ENCODE peak calls at places on chromosomes 5 and 9, in six cellular contexts. One of them, this sample, is unnamed.

GRCh38 chr5:77143998-77144836 is 57.1 kb upstream of the ZBED3 start:
- DNase-seq in cardiac fibroblast: peak; percentile 86
- DNase-seq in astrocyte of the cerebellum: peak; percentile 65
- DNase-seq in upper lobe of right lung: peak; percentile 79
- DNase-seq in lower leg skin: peak; percentile 93
- DNase-seq in ovary: peak; percentile 71
- DNase-seq in this sample: no peak

GRCh38 chr5:160961761-160962160 is 109.8 kb upstream of the ATP10B start:
- DNase-seq in upper lobe of right lung: no peak
- DNase-seq in ovary: no peak
- DNase-seq in lower leg skin: no peak
- DNase-seq in astrocyte of the cerebellum: no peak
- DNase-seq in cardiac fibroblast: no peak
- DNase-seq in this sample: no peak

GRCh38 chr9:77460938-77461337 is 187.2 kb downstream of the GNA14 start:
- DNase-seq in astrocyte of the cerebellum: no peak
- DNase-seq in upper lobe of right lung: no peak
- DNase-seq in cardiac fibroblast: no peak
- DNase-seq in lower leg skin: no peak
- DNase-seq in ovary: no peak
- DNase-seq in this sample: no peak

GRCh38 chr5:56415356-56415765 is 182.2 kb upstream of the ANKRD55 start:
- DNase-seq in ovary: no peak
- DNase-seq in lower leg skin: no peak
- DNase-seq in cardiac fibroblast: peak; percentile 67
- DNase-seq in astrocyte of the cerebellum: no peak
- DNase-seq in upper lobe of right lung: no peak
- DNase-seq in this sample: no peak

GRCh38 chr9:121838757-121839669 is 187.6 kb downstream of the DAB2IP start:
- DNase-seq in lower leg skin: peak; percentile 78
- DNase-seq in upper lobe of right lung: peak; percentile 34
- DNase-seq in ovary: no peak
- DNase-seq in astrocyte of the cerebellum: no peak
- DNase-seq in cardiac fibroblast: no peak
- DNase-seq in this sample: peak; percentile 56

GRCh38 chr5:62569466-62569865 is 9.2 kb upstream of the LRRC70 start:
- DNase-seq in upper lobe of right lung: no peak
- DNase-seq in lower leg skin: no peak
- DNase-seq in astrocyte of the cerebellum: no peak
- DNase-seq in ovary: no peak
- DNase-seq in cardiac fibroblast: peak; percentile 47
- DNase-seq in this sample: no peak

GRCh38 chr5:148620696-148621095 is 33.6 kb downstream of the HTR4 start:
- DNase-seq in ovary: no peak
- DNase-seq in lower leg skin: no peak
- DNase-seq in cardiac fibroblast: no peak
- DNase-seq in astrocyte of the cerebellum: no peak
- DNase-seq in upper lobe of right lung: no peak
- DNase-seq in this sample: no peak

GRCh38 chr9:68781866-68782265 is 76.8 kb downstream of the PIP5K1B start:
- DNase-seq in lower leg skin: no peak
- DNase-seq in cardiac fibroblast: no peak
- DNase-seq in upper lobe of right lung: no peak
- DNase-seq in astrocyte of the cerebellum: no peak
- DNase-seq in ovary: no peak
- DNase-seq in this sample: no peak

GRCh38 chr5:93735378-93735777 is 6.0 kb downstream of the POU5F2 start:
- DNase-seq in ovary: no peak
- DNase-seq in astrocyte of the cerebellum: peak; percentile 20
- DNase-seq in cardiac fibroblast: peak; percentile 59
- DNase-seq in upper lobe of right lung: no peak
- DNase-seq in lower leg skin: no peak
- DNase-seq in this sample: no peak

GRCh38 chr9:135992486-135993408 is 31.6 kb upstream of the UBAC1 start:
- DNase-seq in upper lobe of right lung: peak; percentile 90
- DNase-seq in lower leg skin: peak; percentile 95
- DNase-seq in astrocyte of the cerebellum: peak; percentile 27
- DNase-seq in ovary: peak; percentile 87
- DNase-seq in cardiac fibroblast: peak; percentile 75
- DNase-seq in this sample: peak; percentile 89

GRCh38 chr9:134928796-134929559 is 11.3 kb upstream of the FCN1 start:
- DNase-seq in cardiac fibroblast: no peak
- DNase-seq in astrocyte of the cerebellum: no peak
- DNase-seq in upper lobe of right lung: peak; percentile 74
- DNase-seq in lower leg skin: no peak
- DNase-seq in ovary: no peak
- DNase-seq in this sample: no peak

GRCh38 chr5:61598140-61598539 is 266.1 kb downstream of the ZSWIM6 start:
- DNase-seq in upper lobe of right lung: no peak
- DNase-seq in lower leg skin: no peak
- DNase-seq in cardiac fibroblast: no peak
- DNase-seq in astrocyte of the cerebellum: no peak
- DNase-seq in ovary: no peak
- DNase-seq in this sample: no peak

GRCh38 chr5:149063901-149064478 is 1.1 kb upstream of the SH3TC2 start:
- DNase-seq in cardiac fibroblast: no peak
- DNase-seq in ovary: no peak
- DNase-seq in astrocyte of the cerebellum: no peak
- DNase-seq in upper lobe of right lung: no peak
- DNase-seq in lower leg skin: no peak
- DNase-seq in this sample: no peak

GRCh38 chr9:136370687-136371530 is 2.6 kb downstream of the CARD9 start:
- DNase-seq in cardiac fibroblast: peak; percentile 53
- DNase-seq in ovary: no peak
- DNase-seq in lower leg skin: no peak
- DNase-seq in astrocyte of the cerebellum: no peak
- DNase-seq in upper lobe of right lung: no peak
- DNase-seq in this sample: no peak

GRCh38 chr9:14395300-14396082 is 81.5 kb upstream of the NFIB start:
- DNase-seq in ovary: peak; percentile 47
- DNase-seq in astrocyte of the cerebellum: no peak
- DNase-seq in cardiac fibroblast: no peak
- DNase-seq in upper lobe of right lung: no peak
- DNase-seq in lower leg skin: no peak
- DNase-seq in this sample: no peak

GRCh38 chr5:74870299-74871067 is 4.3 kb upstream of the FAM169A start:
- DNase-seq in ovary: no peak
- DNase-seq in lower leg skin: no peak
- DNase-seq in cardiac fibroblast: no peak
- DNase-seq in upper lobe of right lung: no peak
- DNase-seq in astrocyte of the cerebellum: no peak
- DNase-seq in this sample: no peak

GRCh38 chr9:125558453-125559084 is 148.4 kb downstream of the MAPKAP1 start:
- DNase-seq in ovary: peak; percentile 54
- DNase-seq in cardiac fibroblast: peak; percentile 88
- DNase-seq in lower leg skin: no peak
- DNase-seq in astrocyte of the cerebellum: peak; percentile 71
- DNase-seq in upper lobe of right lung: no peak
- DNase-seq in this sample: no peak

GRCh38 chr9:134347996-134348395 is 21.7 kb downstream of the RXRA start:
- DNase-seq in cardiac fibroblast: no peak
- DNase-seq in upper lobe of right lung: no peak
- DNase-seq in astrocyte of the cerebellum: no peak
- DNase-seq in lower leg skin: no peak
- DNase-seq in ovary: no peak
- DNase-seq in this sample: no peak

GRCh38 chr9:88772602-88773001 is 218.7 kb upstream of the S1PR3 start:
- DNase-seq in lower leg skin: no peak
- DNase-seq in astrocyte of the cerebellum: no peak
- DNase-seq in upper lobe of right lung: no peak
- DNase-seq in cardiac fibroblast: peak; percentile 75
- DNase-seq in ovary: no peak
- DNase-seq in this sample: no peak

GRCh38 chr9:109977521-109977920 is 197.5 kb downstream of the PALM2AKAP2 start:
- DNase-seq in upper lobe of right lung: no peak
- DNase-seq in cardiac fibroblast: no peak
- DNase-seq in ovary: no peak
- DNase-seq in lower leg skin: no peak
- DNase-seq in astrocyte of the cerebellum: no peak
- DNase-seq in this sample: no peak

GRCh38 chr5:56607551-56607950 is 207.8 kb upstream of the MAP3K1 start:
- DNase-seq in cardiac fibroblast: peak; percentile 25
- DNase-seq in astrocyte of the cerebellum: peak; percentile 47
- DNase-seq in lower leg skin: no peak
- DNase-seq in upper lobe of right lung: no peak
- DNase-seq in ovary: no peak
- DNase-seq in this sample: no peak

GRCh38 chr5:141359790-141360426 is at the start of gene PCDHGB2:
- DNase-seq in lower leg skin: no peak
- DNase-seq in ovary: no peak
- DNase-seq in upper lobe of right lung: no peak
- DNase-seq in astrocyte of the cerebellum: no peak
- DNase-seq in cardiac fibroblast: peak; percentile 70
- DNase-seq in this sample: no peak

GRCh38 chr5:20109326-20109725 is 121.3 kb upstream of the CDH18 start:
- DNase-seq in astrocyte of the cerebellum: no peak
- DNase-seq in upper lobe of right lung: no peak
- DNase-seq in lower leg skin: no peak
- DNase-seq in ovary: no peak
- DNase-seq in cardiac fibroblast: no peak
- DNase-seq in this sample: no peak

GRCh38 chr9:3708751-3709150 is 182.9 kb upstream of the RFX3 start:
- DNase-seq in astrocyte of the cerebellum: peak; percentile 49
- DNase-seq in upper lobe of right lung: no peak
- DNase-seq in ovary: no peak
- DNase-seq in cardiac fibroblast: peak; percentile 59
- DNase-seq in lower leg skin: no peak
- DNase-seq in this sample: no peak

GRCh38 chr5:1314564-1314982 is 19.7 kb upstream of the TERT start:
- DNase-seq in astrocyte of the cerebellum: no peak
- DNase-seq in lower leg skin: peak; percentile 72
- DNase-seq in ovary: no peak
- DNase-seq in upper lobe of right lung: peak; percentile 56
- DNase-seq in cardiac fibroblast: no peak
- DNase-seq in this sample: no peak
- H3K4me3 ChIP-seq in astrocyte of the cerebellum: no peak overlapping the region
- H3K4me3 ChIP-seq in lower leg skin: no peak overlapping the region
- H3K4me3 ChIP-seq in ovary: no peak overlapping the region
- H3K4me3 ChIP-seq in upper lobe of right lung: no peak overlapping the region
- H3K4me3 ChIP-seq in cardiac fibroblast: no peak overlapping the region
- H3K4me3 ChIP-seq in this sample: no peak overlapping the region

DNA sequence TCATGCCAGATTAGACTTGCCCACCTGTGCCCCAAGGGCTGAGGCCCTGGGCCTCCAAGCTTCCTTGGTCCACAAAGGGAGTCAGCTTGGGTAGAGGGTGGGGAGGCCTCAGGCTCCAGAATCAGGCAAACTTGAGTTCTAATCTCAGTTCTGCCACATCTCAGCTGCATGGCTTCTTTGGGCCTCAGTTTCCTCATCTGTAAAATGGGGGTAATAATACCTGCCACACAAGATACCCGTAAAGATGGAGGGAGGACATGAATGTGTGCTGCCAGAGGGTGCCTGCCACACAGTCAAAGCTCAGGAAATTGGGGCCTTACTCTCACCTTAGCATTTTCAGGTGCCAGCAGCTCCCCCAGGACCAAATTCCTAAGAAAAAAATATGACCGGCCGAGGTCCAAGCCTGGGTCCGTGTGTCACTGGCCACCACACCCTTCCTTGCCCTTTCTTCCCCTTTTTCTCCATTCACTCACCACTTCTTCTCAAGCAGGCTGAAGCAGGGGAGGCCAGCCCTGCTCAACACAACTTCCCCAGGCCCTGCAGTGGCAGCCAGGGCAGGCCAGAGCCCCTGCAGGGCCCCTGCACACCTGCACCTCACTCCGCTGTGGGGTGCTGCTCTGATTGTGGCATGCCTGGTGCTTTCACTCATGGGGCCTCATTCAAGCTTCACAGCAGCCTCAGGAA is 3.8 kb downstream of the RGS14 start:
- DNase-seq in ovary: no peak
- DNase-seq in astrocyte of the cerebellum: no peak
- DNase-seq in cardiac fibroblast: no peak
- DNase-seq in upper lobe of right lung: no peak
- DNase-seq in lower leg skin: no peak
- DNase-seq in this sample: no peak
- TF ChIP-seq CTCF in ovary: no peak
- TF ChIP-seq CTCF in astrocyte of the cerebellum: no peak
- TF ChIP-seq CTCF in cardiac fibroblast: no peak
- TF ChIP-seq CTCF in upper lobe of right lung: no peak
- TF ChIP-seq CTCF in lower leg skin: no peak
- TF ChIP-seq CTCF in this sample: no peak

DNA sequence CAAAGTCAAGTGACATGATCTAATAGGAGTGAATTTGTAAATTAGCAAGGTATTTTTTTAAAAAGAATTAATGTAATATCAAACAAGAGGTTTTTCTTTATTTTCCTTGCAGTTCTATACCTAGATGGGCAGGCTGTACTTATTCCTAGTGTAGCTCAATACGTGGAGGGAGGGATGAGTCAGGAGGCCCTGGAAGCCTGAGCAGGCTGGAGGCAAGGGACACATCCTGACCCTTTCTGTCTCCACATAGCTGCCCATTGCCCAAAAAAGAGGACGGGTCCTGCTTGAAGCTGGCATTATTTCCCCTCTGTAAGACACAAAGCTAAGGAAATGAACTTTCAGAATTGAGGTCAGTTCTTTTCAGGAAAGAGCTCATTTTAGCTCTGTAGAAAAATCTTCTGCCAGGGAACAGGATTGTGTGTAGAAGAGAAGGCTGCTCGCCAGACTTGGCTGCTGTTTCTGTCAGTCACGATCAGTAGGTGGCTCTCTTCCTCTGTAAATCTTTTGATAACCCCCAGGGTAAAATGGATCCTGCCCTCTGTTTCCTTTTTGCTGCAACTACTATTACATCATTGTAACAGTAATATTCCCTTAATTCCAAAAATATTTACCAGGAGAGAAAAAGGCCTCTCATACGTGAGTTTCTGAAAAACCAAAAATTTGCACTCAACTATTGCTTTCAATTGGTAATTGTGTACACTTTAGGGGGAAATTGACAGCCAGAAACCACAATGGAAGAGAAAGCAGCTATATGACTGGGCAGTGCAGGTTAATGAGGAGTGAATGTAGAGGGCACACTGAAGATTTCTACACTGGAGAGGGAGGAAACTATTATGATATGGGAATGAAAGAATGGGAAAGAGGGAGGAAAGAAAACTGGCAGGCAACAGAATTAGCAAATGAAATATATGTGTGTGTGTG is 12.3 kb upstream of the IFNW1 start:
- DNase-seq in cardiac fibroblast: peak; percentile 48
- DNase-seq in lower leg skin: no peak
- DNase-seq in astrocyte of the cerebellum: peak; percentile 6
- DNase-seq in upper lobe of right lung: no peak
- DNase-seq in ovary: no peak
- DNase-seq in this sample: no peak
- H3K4me3 ChIP-seq in cardiac fibroblast: no peak overlapping the region
- H3K4me3 ChIP-seq in lower leg skin: no peak overlapping the region
- H3K4me3 ChIP-seq in astrocyte of the cerebellum: no peak overlapping the region
- H3K4me3 ChIP-seq in upper lobe of right lung: no peak overlapping the region
- H3K4me3 ChIP-seq in ovary: no peak overlapping the region
- H3K4me3 ChIP-seq in this sample: no peak overlapping the region

GRCh38 chr5:146565764-146566163 is 49.8 kb upstream of the GPR151 start:
- DNase-seq in upper lobe of right lung: no peak
- DNase-seq in lower leg skin: no peak
- DNase-seq in cardiac fibroblast: peak; percentile 66
- DNase-seq in astrocyte of the cerebellum: peak; percentile 42
- DNase-seq in ovary: no peak
- DNase-seq in this sample: no peak
- TF ChIP-seq CTCF in upper lobe of right lung: peak; percentile 45
- TF ChIP-seq CTCF in lower leg skin: no peak
- TF ChIP-seq CTCF in cardiac fibroblast: peak; percentile 59
- TF ChIP-seq CTCF in astrocyte of the cerebellum: peak; percentile 79
- TF ChIP-seq CTCF in ovary: no peak
- TF ChIP-seq CTCF in this sample: no peak